ENCODE peak calls at places on chromosomes 11 and 22, in seven cellular contexts. One of them, this sample, is unnamed.

GRCh38 chr11:12546660-12547059 is 127.6 kb upstream of the TEAD1 start:
- DNase-seq in GM23338: no peak
- DNase-seq in endothelial cell of umbilical vein: no peak
- DNase-seq in HepG2: no peak
- DNase-seq in GM12878: no peak
- DNase-seq in HCT116: no peak
- DNase-seq in K562: no peak
- DNase-seq in this sample: no peak

GRCh38 chr22:19289475-19290161 is 1.9 kb downstream of the CLTCL1 start:
- DNase-seq in GM23338: no peak
- DNase-seq in endothelial cell of umbilical vein: no peak
- DNase-seq in HepG2: no peak
- DNase-seq in K562: peak
- DNase-seq in GM12878: no peak
- DNase-seq in HCT116: no peak
- DNase-seq in this sample: no peak

GRCh38 chr11:134361661-134362060 is 29.9 kb downstream of the GLB1L2 start:
- DNase-seq in GM23338: peak
- DNase-seq in endothelial cell of umbilical vein: no peak
- DNase-seq in GM12878: no peak
- DNase-seq in HepG2: no peak
- DNase-seq in K562: no peak
- DNase-seq in HCT116: no peak
- DNase-seq in this sample: no peak

GRCh38 chr11:100556781-100557180 is 130.3 kb upstream of the ARHGAP42 start:
- DNase-seq in GM12878: no peak
- DNase-seq in endothelial cell of umbilical vein: no peak
- DNase-seq in K562: no peak
- DNase-seq in HepG2: no peak
- DNase-seq in HCT116: no peak
- DNase-seq in GM23338: no peak
- DNase-seq in this sample: no peak

GRCh38 chr22:19753996-19754700 is 6.4 kb upstream of the TBX1 start:
- DNase-seq in HepG2: no peak
- DNase-seq in K562: peak
- DNase-seq in GM12878: no peak
- DNase-seq in endothelial cell of umbilical vein: no peak
- DNase-seq in GM23338: no peak
- DNase-seq in HCT116: no peak
- DNase-seq in this sample: no peak

GRCh38 chr22:49458708-49459099 is 369.0 kb downstream of the BRD1 start:
- DNase-seq in GM12878: no peak
- DNase-seq in K562: no peak
- DNase-seq in endothelial cell of umbilical vein: no peak
- DNase-seq in GM23338: no peak
- DNase-seq in HCT116: no peak
- DNase-seq in HepG2: no peak
- DNase-seq in this sample: no peak

GRCh38 chr11:45089251-45089650 is 57.2 kb upstream of the PRDM11 start:
- DNase-seq in K562: no peak
- DNase-seq in GM23338: no peak
- DNase-seq in GM12878: no peak
- DNase-seq in HCT116: no peak
- DNase-seq in endothelial cell of umbilical vein: peak
- DNase-seq in HepG2: no peak
- DNase-seq in this sample: no peak

GRCh38 chr11:34305095-34305692 is 52.6 kb downstream of the ABTB2 start:
- DNase-seq in GM12878: no peak
- DNase-seq in HCT116: no peak
- DNase-seq in HepG2: no peak
- DNase-seq in K562: no peak
- DNase-seq in endothelial cell of umbilical vein: no peak
- DNase-seq in GM23338: no peak
- DNase-seq in this sample: no peak

GRCh38 chr11:83272627-83273026 is 13.5 kb downstream of the CCDC90B start:
- DNase-seq in K562: no peak
- DNase-seq in GM12878: no peak
- DNase-seq in HCT116: no peak
- DNase-seq in endothelial cell of umbilical vein: no peak
- DNase-seq in HepG2: no peak
- DNase-seq in GM23338: no peak
- DNase-seq in this sample: no peak

GRCh38 chr11:57777969-57778317 is 16.3 kb downstream of the CTNND1 start:
- DNase-seq in HepG2: peak
- DNase-seq in GM23338: peak
- DNase-seq in endothelial cell of umbilical vein: peak
- DNase-seq in GM12878: no peak
- DNase-seq in HCT116: no peak
- DNase-seq in K562: no peak
- DNase-seq in this sample: no peak

GRCh38 chr22:24155597-24156145 is 25.6 kb upstream of the SUSD2 start:
- DNase-seq in endothelial cell of umbilical vein: peak
- DNase-seq in GM23338: peak
- DNase-seq in HepG2: peak
- DNase-seq in HCT116: no peak
- DNase-seq in K562: no peak
- DNase-seq in GM12878: no peak
- DNase-seq in this sample: no peak

GRCh38 chr11:129969973-129970372 is 32.7 kb downstream of the PRDM10 start:
- DNase-seq in K562: no peak
- DNase-seq in GM12878: no peak
- DNase-seq in GM23338: no peak
- DNase-seq in HCT116: no peak
- DNase-seq in endothelial cell of umbilical vein: no peak
- DNase-seq in HepG2: no peak
- DNase-seq in this sample: no peak

GRCh38 chr22:23199159-23199558 is 18.9 kb downstream of the BCR start:
- DNase-seq in endothelial cell of umbilical vein: peak
- DNase-seq in K562: no peak
- DNase-seq in HepG2: no peak
- DNase-seq in GM12878: no peak
- DNase-seq in HCT116: no peak
- DNase-seq in GM23338: peak
- DNase-seq in this sample: no peak

GRCh38 chr22:43789452-43789851 is 22.7 kb downstream of the EFCAB6 start:
- DNase-seq in endothelial cell of umbilical vein: no peak
- DNase-seq in HCT116: no peak
- DNase-seq in GM23338: no peak
- DNase-seq in K562: no peak
- DNase-seq in GM12878: no peak
- DNase-seq in HepG2: no peak
- DNase-seq in this sample: no peak

GRCh38 chr11:110710520-110711381 is 1.5 kb downstream of the ARHGAP20 start:
- DNase-seq in GM12878: no peak
- DNase-seq in GM23338: peak
- DNase-seq in HCT116: no peak
- DNase-seq in K562: no peak
- DNase-seq in HepG2: peak
- DNase-seq in endothelial cell of umbilical vein: peak
- DNase-seq in this sample: no peak

GRCh38 chr11:32436751-32437405 is 1.5 kb upstream of the WT1 start:
- DNase-seq in GM12878: no peak
- DNase-seq in HepG2: no peak
- DNase-seq in GM23338: peak
- DNase-seq in endothelial cell of umbilical vein: no peak
- DNase-seq in HCT116: no peak
- DNase-seq in K562: no peak
- DNase-seq in this sample: no peak

GRCh38 chr11:32438346-32438882 is 3.1 kb upstream of the WT1 start:
- DNase-seq in GM23338: peak
- DNase-seq in HepG2: no peak
- DNase-seq in endothelial cell of umbilical vein: no peak
- DNase-seq in GM12878: no peak
- DNase-seq in K562: no peak
- DNase-seq in HCT116: no peak
- DNase-seq in this sample: no peak

GRCh38 chr11:32438883-32439487 is 3.6 kb upstream of the WT1 start:
- DNase-seq in GM12878: no peak
- DNase-seq in HepG2: no peak
- DNase-seq in HCT116: no peak
- DNase-seq in K562: no peak
- DNase-seq in endothelial cell of umbilical vein: no peak
- DNase-seq in GM23338: peak
- DNase-seq in this sample: no peak

GRCh38 chr11:32435947-32436750 is 810 bp upstream of the WT1 start:
- DNase-seq in endothelial cell of umbilical vein: no peak
- DNase-seq in K562: no peak
- DNase-seq in HepG2: no peak
- DNase-seq in GM12878: no peak
- DNase-seq in GM23338: peak
- DNase-seq in HCT116: no peak
- DNase-seq in this sample: no peak

GRCh38 chr11:32437406-32438345 is 2.3 kb upstream of the WT1 start:
- DNase-seq in HepG2: no peak
- DNase-seq in GM12878: no peak
- DNase-seq in HCT116: no peak
- DNase-seq in K562: no peak
- DNase-seq in endothelial cell of umbilical vein: no peak
- DNase-seq in GM23338: peak
- DNase-seq in this sample: no peak
- TF ChIP-seq EZH2 in HepG2: no peak
- TF ChIP-seq EZH2 in GM12878: no peak
- TF ChIP-seq EZH2 in HCT116: no peak
- TF ChIP-seq EZH2 in K562: no peak
- TF ChIP-seq EZH2 in endothelial cell of umbilical vein: peak
- TF ChIP-seq EZH2 in GM23338: peak
- TF ChIP-seq EZH2 in this sample: peak

DNA sequence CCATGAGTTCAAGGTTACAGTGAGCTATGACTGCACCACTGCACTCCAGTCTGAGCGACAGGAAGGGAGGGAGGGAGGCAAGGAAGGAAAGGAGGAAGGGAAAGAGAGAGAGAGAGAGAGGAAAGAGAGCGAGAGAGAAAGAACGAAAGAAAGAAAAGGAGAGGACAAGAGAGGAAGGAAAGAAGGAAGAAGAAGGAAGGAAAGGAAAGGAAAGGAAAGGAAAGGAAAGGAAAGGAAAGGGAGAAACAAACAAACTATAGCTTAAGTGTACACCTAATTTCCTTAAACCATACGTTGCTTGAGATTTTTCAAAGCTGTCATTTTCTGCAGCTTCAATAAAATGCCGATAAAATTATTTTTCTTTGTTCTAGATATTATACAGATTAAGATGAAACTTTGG is 80.2 kb upstream of the APOA1 start:
- DNase-seq in GM23338: no peak
- DNase-seq in endothelial cell of umbilical vein: no peak
- DNase-seq in K562: no peak
- DNase-seq in HepG2: no peak
- DNase-seq in HCT116: no peak
- DNase-seq in GM12878: no peak
- DNase-seq in this sample: no peak
- H3K27ac ChIP-seq in GM23338: no peak
- H3K27ac ChIP-seq in endothelial cell of umbilical vein: no peak
- H3K27ac ChIP-seq in K562: no peak
- H3K27ac ChIP-seq in HepG2: no peak
- H3K27ac ChIP-seq in HCT116: no peak
- H3K27ac ChIP-seq in GM12878: no peak
- H3K27ac ChIP-seq in this sample: no peak

GRCh38 chr11:86041975-86042378 is 26.9 kb downstream of the PICALM start:
- DNase-seq in GM23338: peak
- DNase-seq in endothelial cell of umbilical vein: peak
- DNase-seq in GM12878: peak
- DNase-seq in HCT116: peak
- DNase-seq in HepG2: peak
- DNase-seq in K562: peak
- DNase-seq in this sample: peak
- TF ChIP-seq POLR2AphosphoS5 in GM23338: no peak
- TF ChIP-seq POLR2AphosphoS5 in endothelial cell of umbilical vein: no peak
- TF ChIP-seq POLR2AphosphoS5 in GM12878: no peak
- TF ChIP-seq POLR2AphosphoS5 in HCT116: no peak
- TF ChIP-seq POLR2AphosphoS5 in HepG2: no peak
- TF ChIP-seq POLR2AphosphoS5 in K562: no peak
- TF ChIP-seq POLR2AphosphoS5 in this sample: no peak

DNA sequence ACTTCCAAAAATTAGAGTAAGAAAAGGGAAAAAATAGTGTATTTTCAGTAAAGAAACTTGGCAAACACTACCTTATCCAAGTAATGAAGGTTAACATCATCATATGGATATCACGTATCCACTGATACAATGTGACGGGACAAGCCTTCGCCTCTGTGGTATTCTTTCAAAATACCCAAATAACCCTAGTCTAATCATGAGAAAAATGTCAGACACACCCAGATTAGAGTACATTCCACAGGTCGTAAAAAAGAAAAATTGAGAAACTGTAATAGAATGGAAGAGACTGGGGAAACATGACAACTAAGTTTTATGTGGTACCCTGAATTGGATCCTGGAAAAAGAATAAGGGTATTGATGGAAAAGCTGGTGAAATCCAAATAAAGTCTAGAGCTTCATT is 48.9 kb downstream of the NARS2 start:
- DNase-seq in HepG2: no peak
- DNase-seq in GM23338: no peak
- DNase-seq in HCT116: no peak
- DNase-seq in GM12878: no peak
- DNase-seq in K562: no peak
- DNase-seq in endothelial cell of umbilical vein: no peak
- DNase-seq in this sample: no peak
- TF ChIP-seq EZH2 in HepG2: no peak
- TF ChIP-seq EZH2 in GM23338: no peak
- TF ChIP-seq EZH2 in HCT116: no peak
- TF ChIP-seq EZH2 in GM12878: no peak
- TF ChIP-seq EZH2 in K562: no peak
- TF ChIP-seq EZH2 in endothelial cell of umbilical vein: no peak
- TF ChIP-seq EZH2 in this sample: no peak